ENCODE peak calls at places on chromosomes 13 and 19, in seven cellular contexts. P is GM12891, L is NCI-H1436, D is left colon, A is stromal cell of bone marrow, T is caudate nucleus, B is dermis microvascular lymphatic vessel endothelial cell. N is an unnamed sample.

GRCh38 chr19:3397266-3398022 is 31.1 kb downstream of the NFIC start:
- DNase-seq in P (no peak), L (no peak), D (peak), A (no peak), T (no peak), B (no peak), N (peak)

GRCh38 chr13:93227906-93228801 is 1.5 kb downstream of the GPC6 start:
- DNase-seq in P (peak), L (peak), D (peak), A (peak), T (no peak), B (no peak), N (no peak)

GRCh38 chr19:34676697-34677385 is at the start of gene SCGB2B2:
- DNase-seq in P (peak), L (peak), D (no peak), A (no peak), T (peak), B (no peak), N (peak)

GRCh38 chr13:39484506-39485313 is 118.3 kb downstream of the LHFPL6 start:
- DNase-seq in P (no peak), L (no peak), D (no peak), A (peak), T (no peak), B (peak), N (no peak)

GRCh38 chr13:35252536-35253205 is 223.8 kb downstream of the MAB21L1 start:
- DNase-seq in P (no peak), L (no peak), D (no peak), A (no peak), T (no peak), B (no peak), N (no peak)

GRCh38 chr19:46076951-46077814 is 36.4 kb upstream of the IGFL4 start:
- DNase-seq in P (peak), L (peak), D (peak), A (peak), T (peak), B (peak), N (peak)

GRCh38 chr13:48776396-48776795 is 122.7 kb downstream of the CYSLTR2 start:
- DNase-seq in P (no peak), L (no peak), D (no peak), A (no peak), T (no peak), B (no peak), N (no peak)

GRCh38 chr19:40139533-40140287 is 49.0 kb upstream of the ZNF780A start:
- DNase-seq in P (no peak), L (peak), D (no peak), A (peak), T (no peak), B (peak), N (no peak)

GRCh38 chr13:75318138-75318833 is 163.7 kb downstream of the TBC1D4 start:
- DNase-seq in P (no peak), L (no peak), D (no peak), A (no peak), T (no peak), B (no peak), N (no peak)

GRCh38 chr13:104460553-104460952 is 1394.3 kb upstream of the SLC10A2 start:
- DNase-seq in P (no peak), L (no peak), D (no peak), A (no peak), T (no peak), B (no peak), N (no peak)

GRCh38 chr19:18468930-18469244 is 31.0 kb upstream of the ISYNA1 start:
- DNase-seq in P (no peak), L (no peak), D (no peak), A (no peak), T (no peak), B (no peak), N (no peak)

GRCh38 chr13:72163671-72164070 is 296.7 kb upstream of the DACH1 start:
- DNase-seq in P (no peak), L (no peak), D (no peak), A (no peak), T (no peak), B (no peak), N (no peak)

GRCh38 chr13:22278336-22278929 is 607.6 kb downstream of the FGF9 start:
- DNase-seq in P (no peak), L (peak), D (peak), A (no peak), T (no peak), B (no peak), N (no peak)

N was measured in 8988T.